ENCODE peak calls at places on chromosomes 3 and 15, in six cellular contexts. D, F, S, W, V and Z are unnamed samples.

GRCh38 chr3:122322095-122323075 is 2.7 kb upstream of the CSTA start:
- DNase-seq in S (no peak), W (no peak), F (no peak), V (no peak), D (no peak), Z (no peak)

GRCh38 chr15:38530113-38530512 is 34.5 kb downstream of the RASGRP1 start:
- DNase-seq in D (no peak), S (no peak), W (no peak), F (no peak), V (no peak), Z (no peak)

GRCh38 chr3:138944136-138944658 is 2.7 kb downstream of the FOXL2 start:
- DNase-seq in F (no peak), D (no peak), W (no peak), V (no peak), S (no peak), Z (peak)

GRCh38 chr15:70478251-70478990 is 284.9 kb downstream of the UACA start:
- DNase-seq in V (no peak), D (no peak), W (no peak), F (no peak), S (no peak), Z (no peak)

GRCh38 chr15:74642328-74642723 is 26.7 kb downstream of the CLK3 start:
- DNase-seq in W (no peak), F (peak), D (no peak), V (no peak), S (no peak), Z (no peak)

GRCh38 chr3:151183253-151183652 is 19.8 kb downstream of the GPR171 start:
- DNase-seq in S (no peak), D (no peak), W (peak), F (no peak), V (no peak), Z (no peak)

GRCh38 chr15:29050870-29051269 is 165.1 kb downstream of the APBA2 start:
- DNase-seq in F (peak), W (peak), S (no peak), V (no peak), D (peak), Z (no peak)

GRCh38 chr3:12353796-12354505 is 65.1 kb downstream of the PPARG start:
- DNase-seq in W (peak), S (no peak), V (no peak), F (peak), D (no peak), Z (no peak)

GRCh38 chr3:171833775-171834460 is 9.2 kb upstream of the TMEM212 start:
- DNase-seq in V (no peak), F (peak), W (peak), S (no peak), D (peak), Z (no peak)

GRCh38 chr15:89396723-89397652 is 62.4 kb upstream of the POLG start:
- DNase-seq in V (no peak), F (no peak), D (no peak), S (no peak), W (no peak), Z (peak)

GRCh38 chr15:52217186-52217585 is 26.0 kb upstream of the GNB5 start:
- DNase-seq in W (no peak), D (no peak), S (no peak), V (peak), F (peak), Z (peak)

GRCh38 chr3:53170325-53171108 is 9.5 kb downstream of the PRKCD start:
- DNase-seq in F (peak), W (no peak), V (no peak), D (no peak), S (no peak), Z (no peak)

GRCh38 chr3:111292117-111292516 is 220.5 kb downstream of the NECTIN3 start:
- DNase-seq in W (no peak), V (no peak), F (no peak), S (no peak), D (no peak), Z (no peak)

GRCh38 chr15:67409175-67409574 is 111.8 kb upstream of the C15orf61 start:
- DNase-seq in S (no peak), F (no peak), V (no peak), D (no peak), W (no peak), Z (no peak)

GRCh38 chr3:123815981-123816380 is 68.2 kb downstream of the MYLK start:
- DNase-seq in F (no peak), W (no peak), D (no peak), S (no peak), V (no peak), Z (no peak)

GRCh38 chr3:44825264-44825925 is 36.3 kb upstream of the TMEM42 start:
- DNase-seq in W (peak), V (no peak), D (peak), F (no peak), S (no peak), Z (no peak)

GRCh38 chr3:99505646-99506269 is 132.6 kb upstream of the COL8A1 start:
- DNase-seq in S (no peak), W (peak), V (no peak), F (peak), D (peak), Z (no peak)

GRCh38 chr3:51274052-51274451 is 111.0 kb upstream of the MANF start:
- DNase-seq in V (no peak), S (no peak), W (no peak), D (no peak), F (no peak), Z (no peak)

GRCh38 chr3:136838641-136839555 is 20.0 kb downstream of the SLC35G2 start:
- DNase-seq in D (peak), V (no peak), F (no peak), W (peak), S (no peak), Z (no peak)
- H2AFZ ChIP-seq in D (no peak), V (no peak), F (no peak), W (no peak), S (no peak), Z (no peak)

GRCh38 chr15:92633001-92633400 is 22.6 kb downstream of the FAM174B start:
- DNase-seq in S (no peak), D (no peak), F (no peak), V (no peak), W (no peak), Z (peak)

GRCh38 chr15:92634046-92634445 is 21.5 kb downstream of the FAM174B start:
- DNase-seq in W (no peak), D (no peak), V (no peak), F (peak), S (no peak), Z (peak)

GRCh38 chr15:92636401-92636949 is 19.1 kb downstream of the FAM174B start:
- DNase-seq in F (peak), V (no peak), W (no peak), S (no peak), D (no peak), Z (no peak)

GRCh38 chr15:92633418-92633817 is 22.2 kb downstream of the FAM174B start:
- DNase-seq in V (no peak), W (no peak), S (no peak), D (no peak), F (no peak), Z (peak)

GRCh38 chr15:92634641-92635272 is 20.8 kb downstream of the FAM174B start:
- DNase-seq in V (no peak), F (no peak), D (no peak), W (no peak), S (no peak), Z (no peak)
- H3K18ac ChIP-seq in V (no peak), F (no peak), D (no peak), W (no peak), S (peak), Z (no peak)

GRCh38 chr3:9204253-9205005 is 45.0 kb downstream of the SRGAP3 start:
- DNase-seq in F (no peak), D (no peak), V (no peak), S (peak), W (no peak), Z (no peak)
- H2AFZ ChIP-seq in F (peak), D (no peak), V (peak), S (peak), W (no peak), Z (no peak)

DNA sequence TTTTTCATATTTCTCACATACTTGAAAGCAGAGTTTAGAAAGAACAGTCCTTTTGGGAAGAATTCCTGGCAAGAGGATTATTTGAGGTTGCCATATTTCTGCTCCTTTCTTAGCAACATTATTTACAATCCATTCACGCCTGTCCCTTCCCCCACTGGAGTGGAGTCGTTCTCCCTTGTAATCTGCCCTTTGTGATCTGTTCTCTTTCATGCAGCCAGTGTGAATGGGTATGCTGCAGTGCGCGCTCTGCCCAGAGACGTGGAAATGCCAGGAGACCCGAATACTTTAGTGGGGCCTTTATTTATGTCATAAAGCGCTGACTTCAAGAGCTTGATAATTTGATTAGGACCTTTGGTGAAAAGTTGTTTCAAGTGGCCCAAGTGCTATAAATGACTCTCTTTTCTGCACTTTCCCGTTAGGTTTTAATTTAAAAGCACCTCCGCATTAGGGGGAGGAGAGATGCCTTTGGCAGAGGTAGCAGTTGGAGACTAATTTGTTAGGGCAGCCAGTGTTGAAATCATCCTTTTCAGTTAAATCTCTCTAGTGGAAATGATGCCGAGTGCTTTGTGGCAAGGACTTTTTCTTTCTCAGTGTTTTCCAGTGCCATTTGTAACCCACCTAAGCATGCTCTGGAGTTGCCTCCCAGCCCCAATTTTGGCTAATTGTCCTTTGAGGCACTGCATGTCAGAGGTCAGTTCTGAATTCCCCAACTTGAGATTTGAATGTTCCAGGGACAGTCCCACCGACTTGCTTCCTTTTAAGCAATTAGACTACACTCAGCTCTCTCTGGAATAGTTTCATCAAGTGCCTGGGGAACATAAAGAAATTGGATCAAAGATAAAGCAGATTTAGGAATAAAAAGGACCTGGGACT is 52.5 kb downstream of the PSMD6 start:
- DNase-seq in D (no peak), S (peak), F (no peak), V (no peak), W (peak), Z (no peak)
- H3K18ac ChIP-seq in D (no peak), S (no peak), F (peak), V (no peak), W (peak), Z (no peak)

GRCh38 chr3:30500666-30501399 is 105.6 kb upstream of the TGFBR2 start:
- DNase-seq in F (no peak), D (no peak), S (no peak), V (no peak), W (no peak), Z (no peak)

GRCh38 chr3:30496496-30496966 is 109.9 kb upstream of the TGFBR2 start:
- DNase-seq in F (no peak), W (peak), D (peak), S (no peak), V (no peak), Z (no peak)

GRCh38 chr3:30501526-30501925 is 104.9 kb upstream of the TGFBR2 start:
- DNase-seq in S (no peak), D (no peak), V (no peak), W (no peak), F (peak), Z (no peak)

GRCh38 chr3:30495172-30496124 is 111.0 kb upstream of the TGFBR2 start:
- DNase-seq in F (no peak), D (no peak), W (peak), S (no peak), V (no peak), Z (no peak)

GRCh38 chr3:30498587-30498967 is 107.8 kb upstream of the TGFBR2 start:
- DNase-seq in V (no peak), S (no peak), W (no peak), D (no peak), F (no peak), Z (no peak)
- H2AFZ ChIP-seq in V (no peak), S (no peak), W (peak), D (no peak), F (no peak), Z (no peak)

DNA sequence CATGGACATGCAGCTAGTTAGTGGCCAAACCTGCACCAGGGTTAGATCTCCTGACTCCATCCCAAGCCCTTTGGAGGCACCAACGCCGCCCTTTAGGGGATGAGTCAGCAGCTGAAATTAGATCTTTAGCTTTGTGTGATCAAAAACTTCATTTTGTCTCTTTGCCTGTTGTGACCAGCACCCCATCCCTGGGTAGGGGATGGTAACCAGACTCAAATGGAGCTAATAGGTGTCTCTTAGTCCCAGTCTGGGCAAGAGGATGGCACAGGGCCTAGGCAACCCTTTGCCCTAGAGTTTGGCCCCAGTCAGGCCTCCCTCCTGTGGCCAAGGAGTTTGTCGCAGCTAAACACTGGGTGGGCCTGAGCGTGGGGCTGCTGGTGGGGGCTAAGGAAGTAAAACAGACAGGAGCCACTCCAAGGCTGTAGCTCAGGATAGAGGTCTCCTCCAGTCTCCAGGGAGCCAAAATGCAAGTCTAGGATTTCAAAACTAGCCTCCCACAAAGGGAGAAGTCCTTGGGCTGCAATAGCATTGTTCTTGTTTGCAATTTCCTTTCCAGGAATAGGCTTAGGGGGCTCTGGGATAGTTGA is 105.1 kb downstream of the CPN2 start:
- DNase-seq in D (no peak), S (no peak), W (no peak), F (no peak), V (no peak), Z (peak)
- H3K18ac ChIP-seq in D (no peak), S (peak), W (peak), F (no peak), V (no peak), Z (no peak)

GRCh38 chr3:142649996-142650693 is 54.0 kb downstream of the PLS1 start:
- DNase-seq in V (no peak), S (no peak), D (no peak), W (no peak), F (no peak), Z (no peak)
- H2AFZ ChIP-seq in V (no peak), S (peak), D (no peak), W (no peak), F (no peak), Z (no peak)

GRCh38 chr3:170689218-170689874 is 103.5 kb upstream of the SLC7A14 start:
- DNase-seq in F (peak), S (no peak), W (peak), D (peak), V (peak), Z (peak)
- H3K18ac ChIP-seq in F (no peak), S (no peak), W (peak), D (peak), V (no peak), Z (no peak)